ENCODE peak calls at places on chromosomes 4 and X, in four cellular contexts. F, N, Q and S are unnamed samples. For H3K9me3 and H3K4me1, the result is how much of the 10 kb centered on the place peaks cover.

GRCh38 chrX:120794525-120794975 is 81.1 kb downstream of the CT47B1 start:
- DNase-seq in Q (no peak), F (peak), N (peak), S (no peak)

GRCh38 chrX:44785652-44786051 is 58.2 kb upstream of the DUSP21 start:
- DNase-seq in N (peak), F (peak), Q (no peak), S (no peak)

GRCh38 chrX:134365923-134366322 is 94.0 kb upstream of the HPRT1 start:
- DNase-seq in Q (no peak), N (no peak), F (no peak), S (no peak)

GRCh38 chr4:88283661-88284377 is 542 bp downstream of the PPM1K start:
- DNase-seq in Q (no peak), N (peak), F (peak), S (peak)

GRCh38 chrX:11266329-11266830 is 26.8 kb upstream of the AMELX start:
- DNase-seq in Q (no peak), N (no peak), F (no peak), S (no peak)

GRCh38 chr4:154049457-154050181 is 260.7 kb upstream of the SFRP2 start:
- DNase-seq in Q (no peak), F (peak), N (peak), S (no peak)

GRCh38 chr4:110959041-110959643 is 336.3 kb upstream of the PITX2 start:
- DNase-seq in N (peak), Q (no peak), F (peak), S (no peak)

GRCh38 chr4:155738548-155738947 is 20.3 kb upstream of the GUCY1B1 start:
- DNase-seq in N (peak), F (peak), Q (no peak), S (no peak)

GRCh38 chr4:127249767-127250108 is 383.0 kb upstream of the INTU start:
- DNase-seq in F (no peak), Q (no peak), N (no peak), S (no peak)

GRCh38 chr4:115537387-115537786 is 424.0 kb upstream of the NDST4 start:
- DNase-seq in F (peak), N (no peak), Q (no peak), S (no peak)

DNA sequence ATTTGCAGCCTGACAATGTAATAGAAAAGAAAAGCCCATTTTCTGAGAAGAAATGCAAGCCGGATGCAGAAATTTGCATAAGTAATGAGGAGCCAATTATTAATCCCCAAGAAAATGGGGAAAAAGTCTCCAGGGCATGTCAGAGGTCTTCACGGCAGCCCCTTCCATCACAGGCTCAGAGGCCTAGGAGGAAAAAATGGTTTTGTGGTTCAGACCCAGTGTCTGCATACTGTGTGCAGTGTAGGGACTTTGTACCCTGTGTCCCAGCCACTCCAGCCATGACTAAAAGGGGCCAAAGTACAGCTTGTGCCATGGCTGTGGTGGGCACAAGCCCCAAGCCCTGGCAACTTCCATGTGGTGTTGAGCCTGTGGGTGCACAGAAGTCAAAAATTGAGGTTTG is 92.2 kb downstream of the SH3BGRL start:
- DNase-seq in Q (no peak), F (no peak), N (no peak), S (no peak)
- H3K9me3 ChIP-seq in Q (under half), F (under half), N (under half), S (under half)

GRCh38 chrX:45801554-45801953 is 600.9 kb upstream of the DIPK2B start:
- DNase-seq in Q (no peak), F (peak), N (no peak), S (no peak)
- H3K4me1 ChIP-seq in Q (under half), F (under half), N (under half), S (under half)

GRCh38 chrX:154373340-154374306 is 811 bp downstream of the FLNA start:
- DNase-seq in Q (no peak), F (peak), N (peak), S (peak)
- H3K27ac ChIP-seq in Q (peak), F (peak), N (peak), S (peak)

GRCh38 chrX:151830911-151831310 is 81.8 kb upstream of the MAGEA4 start:
- DNase-seq in N (peak), Q (no peak), F (peak), S (no peak)
- H3K9me3 ChIP-seq in N (under half), Q (under half), F (under half), S (under half)

GRCh38 chr4:168765322-168765721 is 244.7 kb downstream of the CBR4 start:
- DNase-seq in F (no peak), N (no peak), Q (no peak), S (no peak)
- H3K4me1 ChIP-seq in F (under half), N (under half), Q (under half), S (under half)

DNA sequence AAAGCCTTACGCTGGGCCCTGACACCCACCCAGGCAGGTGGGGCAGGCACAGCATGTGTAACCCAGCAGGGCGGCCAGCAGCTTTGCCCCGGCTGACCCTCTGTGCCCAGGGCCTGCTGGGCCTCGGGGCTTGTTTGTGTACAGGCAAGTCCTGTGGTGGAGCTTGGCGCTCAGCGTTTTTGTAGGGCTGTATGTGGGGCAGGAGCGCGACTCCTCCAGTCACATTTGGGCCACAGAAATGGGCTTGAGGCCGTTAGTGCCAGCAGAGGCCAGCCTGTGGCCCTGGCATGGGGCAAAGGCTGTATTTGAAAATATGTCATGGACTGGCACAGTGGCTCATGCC is 14.7 kb upstream of the HGFAC start:
- DNase-seq in F (no peak), Q (no peak), N (no peak), S (no peak)
- H3K27ac ChIP-seq in F (no peak), Q (no peak), N (no peak), S (no peak)

GRCh38 chrX:145856181-145856580 is 38.6 kb downstream of the SLITRK2 start:
- DNase-seq in F (no peak), Q (no peak), N (no peak), S (no peak)
- H3K9me3 ChIP-seq in F (under half), Q (under half), N (under half), S (under half)

GRCh38 chr4:40995850-40996249 is 218.5 kb downstream of the APBB2 start:
- DNase-seq in Q (no peak), F (peak), N (peak), S (no peak)

GRCh38 chr4:40990899-40991265 is 223.5 kb downstream of the APBB2 start:
- DNase-seq in Q (no peak), N (no peak), F (no peak), S (no peak)

GRCh38 chr4:40990202-40990898 is 224.0 kb downstream of the APBB2 start:
- DNase-seq in Q (no peak), F (peak), N (peak), S (no peak)

GRCh38 chr4:40992472-40993298 is 221.7 kb downstream of the APBB2 start:
- DNase-seq in Q (no peak), F (peak), N (peak), S (no peak)

DNA sequence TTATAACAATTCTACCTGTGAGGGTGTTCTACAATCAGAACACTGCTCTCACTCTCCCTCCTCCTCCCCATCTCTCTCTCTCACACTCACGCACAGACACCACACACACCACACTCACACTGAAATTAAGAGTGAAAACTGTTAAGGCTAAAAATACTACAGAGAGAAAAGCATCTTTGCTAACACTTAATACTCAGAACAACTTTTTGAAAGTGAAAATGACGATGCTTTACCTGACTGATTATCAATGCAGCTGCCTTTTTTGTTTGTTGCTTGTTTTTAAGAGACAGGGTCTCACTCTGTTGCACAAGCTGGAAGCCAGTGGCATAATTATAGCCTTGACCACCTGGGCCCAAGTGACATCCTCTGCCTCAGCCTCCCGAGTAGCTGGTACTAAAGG is 222.4 kb downstream of the APBB2 start:
- DNase-seq in Q (no peak), F (peak), N (no peak), S (no peak)
- H3K4me1 ChIP-seq in Q (under half), F (under half), N (under half), S (under half)